ENCODE peak calls at places on chromosomes 5 and 9, in six cellular contexts. One of them, this sample, is unnamed.

GRCh38 chr5:17436345-17436744 is 61.7 kb upstream of the TAF11L2 start:
- DNase-seq in A549: no peak
- DNase-seq in spleen: no peak
- DNase-seq in esophagus squamous epithelium: no peak
- DNase-seq in CD4-positive, alpha-beta T cell: no peak
- DNase-seq in H9: no peak
- DNase-seq in this sample: no peak

GRCh38 chr5:103526164-103526915 is 36.2 kb downstream of the NUDT12 start:
- DNase-seq in A549: no peak
- DNase-seq in spleen: no peak
- DNase-seq in esophagus squamous epithelium: no peak
- DNase-seq in CD4-positive, alpha-beta T cell: no peak
- DNase-seq in H9: no peak
- DNase-seq in this sample: no peak

GRCh38 chr5:77073667-77074066 is 13.4 kb downstream of the ZBED3 start:
- DNase-seq in A549: no peak
- DNase-seq in spleen: no peak
- DNase-seq in esophagus squamous epithelium: no peak
- DNase-seq in CD4-positive, alpha-beta T cell: no peak
- DNase-seq in H9: no peak
- DNase-seq in this sample: no peak

GRCh38 chr5:166781729-166782128 is 1509.7 kb upstream of the WWC1 start:
- DNase-seq in A549: no peak
- DNase-seq in spleen: no peak
- DNase-seq in esophagus squamous epithelium: no peak
- DNase-seq in CD4-positive, alpha-beta T cell: no peak
- DNase-seq in H9: peak
- DNase-seq in this sample: peak

GRCh38 chr9:116250881-116251280 is 97.3 kb downstream of the PAPPA start:
- DNase-seq in A549: no peak
- DNase-seq in spleen: no peak
- DNase-seq in esophagus squamous epithelium: no peak
- DNase-seq in CD4-positive, alpha-beta T cell: no peak
- DNase-seq in H9: no peak
- DNase-seq in this sample: no peak

GRCh38 chr9:32395483-32396216 is 11.2 kb downstream of the ACO1 start:
- DNase-seq in A549: peak
- DNase-seq in spleen: no peak
- DNase-seq in esophagus squamous epithelium: no peak
- DNase-seq in CD4-positive, alpha-beta T cell: no peak
- DNase-seq in H9: no peak
- DNase-seq in this sample: no peak

GRCh38 chr5:94140300-94140699 is 398.9 kb upstream of the POU5F2 start:
- DNase-seq in A549: no peak
- DNase-seq in spleen: no peak
- DNase-seq in esophagus squamous epithelium: no peak
- DNase-seq in CD4-positive, alpha-beta T cell: no peak
- DNase-seq in H9: no peak
- DNase-seq in this sample: no peak

GRCh38 chr9:76101945-76102344 is 211.5 kb downstream of the PCSK5 start:
- DNase-seq in A549: no peak
- DNase-seq in spleen: no peak
- DNase-seq in esophagus squamous epithelium: no peak
- DNase-seq in CD4-positive, alpha-beta T cell: no peak
- DNase-seq in H9: no peak
- DNase-seq in this sample: no peak

DNA sequence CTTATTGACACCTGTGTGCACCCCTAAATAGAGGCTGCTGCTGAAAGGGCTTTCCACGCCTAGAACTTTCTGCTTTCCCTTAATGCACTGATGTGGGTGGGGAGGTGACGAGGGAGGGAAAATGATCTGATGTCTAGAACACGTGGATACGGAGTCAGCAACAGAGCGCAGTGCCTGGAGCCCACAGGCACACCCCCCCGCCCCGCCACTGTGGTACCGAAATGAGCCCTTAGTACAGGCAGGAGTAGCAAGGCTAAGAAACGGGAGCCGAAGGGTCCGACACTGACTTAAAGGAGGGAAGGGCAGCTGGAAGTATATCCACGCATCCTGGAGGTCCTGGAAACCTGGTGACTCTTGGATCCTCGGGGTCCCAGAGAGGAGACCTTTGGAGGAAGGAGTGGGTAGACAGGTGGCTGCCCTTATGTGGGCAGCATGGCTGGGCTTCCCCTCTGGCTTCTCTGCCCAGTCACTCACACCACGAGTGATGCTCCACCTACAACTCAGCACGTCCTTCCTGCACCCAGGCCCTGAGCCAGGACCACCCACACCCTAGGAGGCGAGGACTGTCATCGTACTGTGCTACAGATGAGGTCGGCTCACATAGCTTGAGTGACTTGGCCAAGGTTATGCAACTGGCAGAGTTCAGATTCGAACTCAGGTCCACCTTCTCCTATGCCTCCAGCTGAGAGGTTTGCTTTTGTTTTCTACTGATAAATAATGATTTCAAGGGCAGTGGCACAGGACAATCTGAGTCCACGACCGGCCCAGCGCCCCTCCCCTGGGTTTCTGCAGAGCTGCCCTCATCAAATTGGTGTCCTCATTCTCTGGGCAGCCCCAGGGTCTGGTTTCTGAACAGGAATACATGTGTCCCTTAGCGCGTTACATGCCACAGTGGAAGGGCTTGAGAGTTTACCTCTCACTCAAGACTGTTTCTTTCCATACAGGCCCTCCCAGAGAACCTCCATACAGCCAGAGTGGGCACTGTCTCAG is 4.7 kb upstream of the VAV2 start:
- DNase-seq in A549: no peak
- DNase-seq in spleen: peak
- DNase-seq in esophagus squamous epithelium: no peak
- DNase-seq in CD4-positive, alpha-beta T cell: no peak
- DNase-seq in H9: no peak
- DNase-seq in this sample: no peak
- TF ChIP-seq CTCF in A549: no peak
- TF ChIP-seq CTCF in spleen: no peak
- TF ChIP-seq CTCF in esophagus squamous epithelium: no peak
- TF ChIP-seq CTCF in CD4-positive, alpha-beta T cell: no peak
- TF ChIP-seq CTCF in H9: no peak
- TF ChIP-seq CTCF in this sample: no peak

GRCh38 chr9:17402309-17402708 is 176.6 kb upstream of the SH3GL2 start:
- DNase-seq in A549: peak
- DNase-seq in spleen: no peak
- DNase-seq in esophagus squamous epithelium: no peak
- DNase-seq in CD4-positive, alpha-beta T cell: no peak
- DNase-seq in H9: no peak
- DNase-seq in this sample: peak
- TF ChIP-seq CTCF in A549: peak
- TF ChIP-seq CTCF in spleen: no peak
- TF ChIP-seq CTCF in esophagus squamous epithelium: no peak
- TF ChIP-seq CTCF in CD4-positive, alpha-beta T cell: no peak
- TF ChIP-seq CTCF in H9: peak
- TF ChIP-seq CTCF in this sample: peak

GRCh38 chr5:135444881-135445280 is 2.3 kb downstream of the DCANP1 start:
- DNase-seq in A549: no peak
- DNase-seq in spleen: no peak
- DNase-seq in esophagus squamous epithelium: no peak
- DNase-seq in CD4-positive, alpha-beta T cell: no peak
- DNase-seq in H9: no peak
- DNase-seq in this sample: no peak
- TF ChIP-seq CTCF in A549: no peak
- TF ChIP-seq CTCF in spleen: no peak
- TF ChIP-seq CTCF in esophagus squamous epithelium: no peak
- TF ChIP-seq CTCF in CD4-positive, alpha-beta T cell: no peak
- TF ChIP-seq CTCF in H9: no peak
- TF ChIP-seq CTCF in this sample: no peak

DNA sequence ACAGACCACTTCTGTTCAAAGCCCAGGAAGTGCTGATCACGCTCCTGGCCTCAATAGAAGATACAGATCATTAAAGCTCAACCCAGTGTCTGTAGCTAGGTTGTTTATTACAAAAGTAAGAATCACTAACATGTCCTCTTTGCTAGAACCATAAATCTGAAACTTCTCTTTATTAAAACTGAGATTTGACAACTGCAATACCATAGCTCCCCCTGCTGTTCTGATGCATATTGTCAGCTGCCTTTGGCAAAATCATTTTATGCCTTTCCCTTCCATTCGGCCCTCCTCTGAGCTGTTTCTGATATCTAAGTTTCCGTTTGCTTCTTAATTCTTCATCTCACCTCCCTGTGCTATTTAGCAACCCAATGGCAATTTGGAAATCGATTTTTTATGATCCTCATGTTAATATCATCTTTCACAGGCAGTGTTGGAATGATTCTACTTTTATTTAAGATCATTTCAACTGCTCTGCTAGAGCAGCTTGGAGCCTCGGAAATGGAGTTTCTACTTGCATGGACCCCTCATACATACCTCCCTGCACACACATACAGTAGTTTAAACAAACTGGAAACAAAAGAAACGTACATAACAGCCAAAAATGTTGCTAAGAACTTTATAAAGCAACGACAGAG is 998.8 kb downstream of the MAT2B start:
- DNase-seq in A549: peak
- DNase-seq in spleen: no peak
- DNase-seq in esophagus squamous epithelium: no peak
- DNase-seq in CD4-positive, alpha-beta T cell: no peak
- DNase-seq in H9: peak
- DNase-seq in this sample: peak
- TF ChIP-seq CTCF in A549: peak
- TF ChIP-seq CTCF in spleen: peak
- TF ChIP-seq CTCF in esophagus squamous epithelium: peak
- TF ChIP-seq CTCF in CD4-positive, alpha-beta T cell: no peak
- TF ChIP-seq CTCF in H9: peak
- TF ChIP-seq CTCF in this sample: peak

This sample was measured in endothelial cell.